ENCODE peak calls at places on chromosomes 13 and 19, in four cellular contexts. One of them, this sample, is unnamed.

GRCh38 chr19:10601999-10602329 is 14.9 kb upstream of the AP1M2 start:
- DNase-seq in fibroblast of pulmonary artery: no peak
- DNase-seq in pancreas: no peak
- DNase-seq in CD8-positive, alpha-beta T cell: no peak
- DNase-seq in this sample: no peak

GRCh38 chr19:48745208-48745995 is 1.3 kb downstream of the IZUMO1 start:
- DNase-seq in fibroblast of pulmonary artery: peak
- DNase-seq in pancreas: peak
- DNase-seq in CD8-positive, alpha-beta T cell: peak
- DNase-seq in this sample: peak

GRCh38 chr13:45826741-45827140 is 24.8 kb downstream of the SIAH3 start:
- DNase-seq in fibroblast of pulmonary artery: no peak
- DNase-seq in pancreas: no peak
- DNase-seq in CD8-positive, alpha-beta T cell: no peak
- DNase-seq in this sample: no peak

GRCh38 chr19:41302624-41303351 is 7.2 kb upstream of the CCDC97 start:
- DNase-seq in fibroblast of pulmonary artery: no peak
- DNase-seq in pancreas: no peak
- DNase-seq in CD8-positive, alpha-beta T cell: peak
- DNase-seq in this sample: no peak

GRCh38 chr19:15113245-15114152 is 6.3 kb downstream of the SYDE1 start:
- DNase-seq in fibroblast of pulmonary artery: no peak
- DNase-seq in pancreas: no peak
- DNase-seq in CD8-positive, alpha-beta T cell: no peak
- DNase-seq in this sample: no peak

GRCh38 chr19:40663712-40664692 is 26.4 kb downstream of the NUMBL start:
- DNase-seq in fibroblast of pulmonary artery: no peak
- DNase-seq in pancreas: no peak
- DNase-seq in CD8-positive, alpha-beta T cell: no peak
- DNase-seq in this sample: no peak

GRCh38 chr19:41405776-41406175 is 8.2 kb downstream of the BCKDHA start:
- DNase-seq in fibroblast of pulmonary artery: no peak
- DNase-seq in pancreas: no peak
- DNase-seq in CD8-positive, alpha-beta T cell: no peak
- DNase-seq in this sample: no peak

GRCh38 chr13:101579291-101579802 is 126.9 kb downstream of the ITGBL1 start:
- DNase-seq in fibroblast of pulmonary artery: peak
- DNase-seq in pancreas: no peak
- DNase-seq in CD8-positive, alpha-beta T cell: no peak
- DNase-seq in this sample: no peak

GRCh38 chr13:48491423-48492122 is 41.3 kb downstream of the RCBTB2 start:
- DNase-seq in fibroblast of pulmonary artery: no peak
- DNase-seq in pancreas: no peak
- DNase-seq in CD8-positive, alpha-beta T cell: no peak
- DNase-seq in this sample: no peak

GRCh38 chr13:85170372-85170771 is 628.8 kb downstream of the SLITRK6 start:
- DNase-seq in fibroblast of pulmonary artery: no peak
- DNase-seq in pancreas: no peak
- DNase-seq in CD8-positive, alpha-beta T cell: no peak
- DNase-seq in this sample: no peak

GRCh38 chr19:39752390-39752789 is 14.6 kb upstream of the CLC start:
- DNase-seq in fibroblast of pulmonary artery: no peak
- DNase-seq in pancreas: no peak
- DNase-seq in CD8-positive, alpha-beta T cell: no peak
- DNase-seq in this sample: no peak

DNA sequence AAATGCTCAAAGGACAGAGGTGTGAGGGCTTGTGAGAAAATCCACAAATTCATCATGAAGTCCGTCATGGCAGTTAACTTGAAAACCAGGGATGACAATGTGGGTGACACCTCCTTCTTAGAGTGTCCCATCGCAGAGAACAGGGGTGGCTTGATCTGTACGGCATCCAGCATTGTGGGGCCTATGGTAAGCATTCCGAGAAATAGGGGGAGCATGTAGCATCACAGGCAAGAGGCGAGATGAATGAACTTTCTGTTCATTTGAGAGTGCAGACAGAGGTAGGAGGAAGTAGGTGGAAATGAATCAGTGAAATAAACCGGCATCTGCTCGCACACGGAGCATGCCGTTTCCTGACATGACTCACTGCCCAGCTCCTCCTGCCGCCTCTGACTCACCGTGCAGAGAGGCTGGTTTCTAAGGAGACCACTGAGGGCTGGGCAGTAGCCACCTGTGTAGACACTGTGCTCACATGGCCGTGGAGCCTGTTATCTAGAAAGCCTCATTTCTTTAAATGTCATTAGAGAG is 339.0 kb downstream of the RFC3 start:
- DNase-seq in fibroblast of pulmonary artery: peak
- DNase-seq in pancreas: peak
- DNase-seq in CD8-positive, alpha-beta T cell: no peak
- DNase-seq in this sample: peak
- H3K4me3 ChIP-seq in fibroblast of pulmonary artery: peak
- H3K4me3 ChIP-seq in pancreas: no peak
- H3K4me3 ChIP-seq in CD8-positive, alpha-beta T cell: no peak
- H3K4me3 ChIP-seq in this sample: no peak

GRCh38 chr19:2627855-2628254 is 74.6 kb downstream of the GNG7 start:
- DNase-seq in fibroblast of pulmonary artery: no peak
- DNase-seq in pancreas: no peak
- DNase-seq in CD8-positive, alpha-beta T cell: no peak
- DNase-seq in this sample: no peak
- H3K4me3 ChIP-seq in fibroblast of pulmonary artery: no peak
- H3K4me3 ChIP-seq in pancreas: no peak
- H3K4me3 ChIP-seq in CD8-positive, alpha-beta T cell: no peak
- H3K4me3 ChIP-seq in this sample: no peak

DNA sequence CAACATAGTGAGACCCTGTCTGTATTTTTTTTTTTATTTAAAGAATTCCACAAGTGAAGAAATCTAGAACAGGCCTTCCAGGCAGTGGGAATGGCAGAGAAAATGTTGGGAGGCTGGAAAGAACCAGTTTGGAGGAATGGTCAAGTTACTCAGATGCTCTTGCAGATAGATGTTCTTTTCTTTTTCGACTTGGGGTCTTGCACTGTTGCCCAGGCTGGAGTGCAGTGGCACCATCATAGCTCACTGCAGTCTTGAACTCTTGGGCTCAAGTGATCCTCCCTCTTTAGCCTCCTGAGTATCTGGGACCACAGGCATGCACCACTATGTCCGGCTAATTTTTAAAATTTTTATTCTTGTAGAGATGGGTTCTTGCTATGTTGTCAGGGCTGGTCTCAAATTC is 662 bp downstream of the C5AR1 start:
- DNase-seq in fibroblast of pulmonary artery: no peak
- DNase-seq in pancreas: no peak
- DNase-seq in CD8-positive, alpha-beta T cell: no peak
- DNase-seq in this sample: no peak
- H3K4me3 ChIP-seq in fibroblast of pulmonary artery: no peak
- H3K4me3 ChIP-seq in pancreas: no peak
- H3K4me3 ChIP-seq in CD8-positive, alpha-beta T cell: no peak
- H3K4me3 ChIP-seq in this sample: no peak

GRCh38 chr13:33283195-33283910 is 2.2 kb downstream of the STARD13 start:
- DNase-seq in fibroblast of pulmonary artery: no peak
- DNase-seq in pancreas: no peak
- DNase-seq in CD8-positive, alpha-beta T cell: no peak
- DNase-seq in this sample: no peak
- H3K4me3 ChIP-seq in fibroblast of pulmonary artery: peak
- H3K4me3 ChIP-seq in pancreas: no peak
- H3K4me3 ChIP-seq in CD8-positive, alpha-beta T cell: no peak
- H3K4me3 ChIP-seq in this sample: no peak

DNA sequence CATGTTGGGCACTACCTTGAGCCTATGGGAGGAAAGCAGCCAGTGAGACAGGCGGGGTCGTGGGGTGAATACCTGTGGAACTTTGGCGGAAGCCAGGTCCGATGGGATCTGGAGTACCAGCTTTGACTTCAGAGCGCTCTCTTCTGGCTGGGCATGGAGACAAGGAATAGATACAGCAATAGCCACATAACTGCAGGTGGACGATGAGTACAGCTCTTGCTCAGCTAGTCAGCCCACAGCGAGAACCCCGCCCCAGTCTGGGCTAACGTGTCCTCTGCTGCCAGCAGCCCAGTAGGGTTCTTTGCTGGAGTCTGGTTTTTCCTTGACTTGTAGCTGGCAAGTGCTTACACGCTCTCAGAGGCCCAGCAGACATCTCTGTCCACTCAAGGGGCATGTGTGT is 83.4 kb downstream of the SIPA1L3 start:
- DNase-seq in fibroblast of pulmonary artery: no peak
- DNase-seq in pancreas: no peak
- DNase-seq in CD8-positive, alpha-beta T cell: no peak
- DNase-seq in this sample: peak
- H3K4me3 ChIP-seq in fibroblast of pulmonary artery: no peak
- H3K4me3 ChIP-seq in pancreas: no peak
- H3K4me3 ChIP-seq in CD8-positive, alpha-beta T cell: no peak
- H3K4me3 ChIP-seq in this sample: no peak

GRCh38 chr19:1851581-1852293 is 3.5 kb upstream of the REXO1 start:
- DNase-seq in fibroblast of pulmonary artery: no peak
- DNase-seq in pancreas: no peak
- DNase-seq in CD8-positive, alpha-beta T cell: peak
- DNase-seq in this sample: no peak
- H3K4me3 ChIP-seq in fibroblast of pulmonary artery: no peak
- H3K4me3 ChIP-seq in pancreas: no peak
- H3K4me3 ChIP-seq in CD8-positive, alpha-beta T cell: peak
- H3K4me3 ChIP-seq in this sample: no peak

This sample was measured in lung.